ENCODE peak calls at places on chromosomes 7 and 10, in eight cellular contexts. C is psoas muscle, J is HCT116, X is fibroblast of pulmonary artery, O is BJ, W is MM.1S, G is fibroblast of villous mesenchyme, M is foreskin fibroblast. A is an unnamed sample.

GRCh38 chr10:102863660-102864059 is 5.6 kb upstream of the AS3MT start:
- DNase-seq in C (no peak), W (no peak), G (no peak), X (no peak), J (no peak), M (no peak), O (no peak), A (no peak)

GRCh38 chr7:12378389-12378788 is 25.3 kb downstream of the VWDE start:
- DNase-seq in O (no peak), X (no peak), C (no peak), J (no peak), M (no peak), G (no peak), W (no peak), A (no peak)

GRCh38 chr10:99732033-99732912 is at the start of the genes COX15 and CUTC:
- DNase-seq in O (peak), W (peak), J (peak), C (peak), M (peak), X (peak), G (peak), A (peak)

GRCh38 chr10:122307669-122308486 is 36.8 kb downstream of the BTBD16 start:
- DNase-seq in O (peak), W (no peak), M (peak), X (peak), C (peak), J (peak), G (peak), A (peak)

GRCh38 chr10:112370424-112370819 is 3.5 kb upstream of the ACSL5 start:
- DNase-seq in W (no peak), M (no peak), O (no peak), G (no peak), J (no peak), C (no peak), X (no peak), A (no peak)

GRCh38 chr7:33632322-33632721 is 273.0 kb upstream of the BMPER start:
- DNase-seq in C (no peak), G (no peak), O (no peak), W (no peak), J (no peak), X (no peak), M (no peak), A (no peak)

GRCh38 chr10:76866841-76867586 is 770.6 kb downstream of the KCNMA1 start:
- DNase-seq in J (no peak), C (no peak), X (no peak), O (no peak), G (no peak), W (no peak), M (no peak), A (no peak)

GRCh38 chr7:23235688-23236280 is 10.8 kb upstream of the GPNMB start:
- DNase-seq in C (peak), J (peak), W (no peak), M (peak), X (peak), G (no peak), O (no peak), A (peak)

GRCh38 chr7:131190146-131190545 is 137.5 kb upstream of the MKLN1 start:
- DNase-seq in J (no peak), W (no peak), G (peak), O (no peak), C (no peak), M (peak), X (no peak), A (no peak)

GRCh38 chr7:86657948-86658347 is 14.2 kb downstream of the GRM3 start:
- DNase-seq in X (no peak), O (no peak), M (no peak), W (no peak), G (no peak), J (no peak), C (no peak), A (no peak)

GRCh38 chr7:101506531-101506930 is 122.6 kb downstream of the MYL10 start:
- DNase-seq in O (no peak), W (no peak), X (no peak), C (no peak), G (no peak), J (no peak), M (no peak), A (no peak)

GRCh38 chr10:123766761-123767160 is 100.6 kb downstream of the GPR26 start:
- DNase-seq in G (no peak), X (no peak), O (no peak), M (no peak), J (no peak), W (no peak), C (no peak), A (peak)

GRCh38 chr7:30562909-30563308 is 31.8 kb upstream of the GARS1 start:
- DNase-seq in M (no peak), W (no peak), X (peak), J (no peak), O (no peak), G (no peak), C (no peak), A (no peak)

GRCh38 chr7:55593172-55593514 is 20.8 kb upstream of the VOPP1 start:
- DNase-seq in W (no peak), O (no peak), C (no peak), X (no peak), M (no peak), J (no peak), G (no peak), A (no peak)

GRCh38 chr7:15703732-15704131 is 17.2 kb upstream of the MEOX2 start:
- DNase-seq in W (no peak), X (no peak), O (no peak), C (no peak), G (no peak), J (no peak), M (no peak), A (no peak)

GRCh38 chr10:44995914-44996633 is 4.6 kb upstream of the ZNF22 start:
- DNase-seq in O (peak), G (peak), J (no peak), C (peak), X (peak), M (peak), W (no peak), A (peak)

GRCh38 chr7:150375662-150376521 is 3.2 kb upstream of the ZNF775 start:
- DNase-seq in M (peak), W (peak), J (no peak), O (no peak), X (no peak), C (no peak), G (no peak), A (no peak)

GRCh38 chr7:108499575-108499974 is 26.4 kb downstream of the PNPLA8 start:
- DNase-seq in J (no peak), W (no peak), G (no peak), C (no peak), O (no peak), M (no peak), X (peak), A (no peak)

GRCh38 chr10:84613336-84614021 is 285.1 kb downstream of the CCSER2 start:
- DNase-seq in W (peak), M (no peak), G (peak), O (no peak), X (peak), C (no peak), J (peak), A (no peak)

GRCh38 chr7:30799976-30800661 is 28.9 kb downstream of the MINDY4 start:
- DNase-seq in G (no peak), W (no peak), X (no peak), M (peak), J (no peak), O (no peak), C (no peak), A (no peak)

GRCh38 chr10:11670311-11670825 is 58.9 kb upstream of the USP6NL start:
- DNase-seq in W (no peak), O (no peak), M (no peak), G (no peak), J (no peak), C (no peak), X (no peak), A (no peak)

GRCh38 chr7:43535810-43536585 is 46.9 kb upstream of the STK17A start:
- DNase-seq in W (no peak), X (peak), C (peak), M (peak), O (peak), J (no peak), G (peak), A (peak)

GRCh38 chr10:101778151-101778780 is 2.4 kb upstream of the FGF8 start:
- DNase-seq in G (no peak), C (no peak), X (no peak), J (no peak), O (no peak), M (no peak), W (no peak), A (no peak)
- H3K4me3 ChIP-seq in G (no peak), C (peak), X (no peak), J (no peak), O (no peak), M (no peak), W (peak), A (no peak)

GRCh38 chr7:3037259-3037658 is 6.4 kb downstream of the CARD11 start:
- DNase-seq in X (no peak), G (no peak), J (no peak), O (no peak), C (no peak), M (no peak), W (no peak), A (no peak)
- TF ChIP-seq CTCF in X (no peak), G (no peak), J (no peak), O (no peak), C (no peak), M (no peak), W (no peak), A (no peak)

GRCh38 chr7:36627836-36628235 is 96.5 kb downstream of the AOAH start:
- DNase-seq in J (no peak), M (no peak), X (no peak), W (no peak), G (no peak), C (no peak), O (no peak), A (no peak)
- H3K4me3 ChIP-seq in J (no peak), M (no peak), X (no peak), W (no peak), G (no peak), C (no peak), O (no peak), A (no peak)

GRCh38 chr10:55033061-55033460 is 232.0 kb upstream of the PCDH15 start:
- DNase-seq in X (no peak), G (no peak), O (no peak), M (no peak), J (no peak), W (no peak), C (no peak), A (no peak)
- TF ChIP-seq CTCF in X (no peak), G (no peak), O (no peak), M (no peak), J (no peak), W (no peak), C (no peak), A (no peak)

GRCh38 chr7:19107142-19107391 is 10.4 kb downstream of the TWIST1 start:
- DNase-seq in W (peak), O (no peak), M (no peak), J (no peak), C (no peak), G (no peak), X (no peak), A (no peak)
- H3K4me3 ChIP-seq in W (peak), O (peak), M (peak), J (no peak), C (peak), G (peak), X (peak), A (peak)

A was measured in AG10803.